ENCODE peak calls at places on chromosomes 4 and X, in four cellular contexts. D is cardiac fibroblast, H is epithelial cell of esophagus, O is BJ. W is an unnamed sample.

GRCh38 chrX:103688949-103689348 is 2.5 kb upstream of the MORF4L2 start:
- DNase-seq in H (peak), D (peak), O (no peak), W (no peak)

GRCh38 chr4:106624674-106625073 is 256.1 kb upstream of the GIMD1 start:
- DNase-seq in D (no peak), H (no peak), O (no peak), W (no peak)

GRCh38 chrX:106802388-106803275 is at the start of gene TBC1D8B:
- DNase-seq in O (peak), H (peak), D (peak), W (peak)

GRCh38 chrX:119168104-119168503 is 40.5 kb upstream of the KIAA1210 start:
- DNase-seq in O (no peak), H (no peak), D (no peak), W (no peak)

GRCh38 chrX:71532078-71532752 is 689 bp upstream of the OGT start:
- DNase-seq in O (no peak), H (peak), D (no peak), W (no peak)

GRCh38 chr4:114264452-114264851 is 285.0 kb upstream of the ARSJ start:
- DNase-seq in D (no peak), H (no peak), O (no peak), W (no peak)

GRCh38 chr4:37130465-37130864 is 114.1 kb upstream of the NWD2 start:
- DNase-seq in O (no peak), H (peak), D (no peak), W (no peak)

GRCh38 chr4:4872148-4872903 is 12.9 kb downstream of the MSX1 start:
- DNase-seq in H (no peak), D (no peak), O (no peak), W (no peak)

GRCh38 chr4:20615492-20616136 is 84.6 kb upstream of the PACRGL start:
- DNase-seq in O (no peak), D (no peak), H (peak), W (no peak)

GRCh38 chr4:89119836-89120235 is 8.5 kb downstream of the TIGD2 start:
- DNase-seq in O (no peak), H (peak), D (no peak), W (no peak)

GRCh38 chr4:38774181-38774580 is 8.6 kb downstream of the TLR10 start:
- DNase-seq in H (peak), D (peak), O (no peak), W (no peak)

GRCh38 chr4:97106161-97106560 is 1037.1 kb downstream of the STPG2 start:
- DNase-seq in H (no peak), O (no peak), D (no peak), W (no peak)

GRCh38 chr4:139177049-139177887 is at the start of gene ELF2:
- DNase-seq in O (no peak), D (peak), H (peak), W (peak)

GRCh38 chr4:33940281-33940680 is 2304.0 kb downstream of the ARAP2 start:
- DNase-seq in O (no peak), D (peak), H (peak), W (no peak)

GRCh38 chrX:107571296-107571998 is 56.9 kb upstream of the PRPS1 start:
- DNase-seq in H (peak), O (peak), D (peak), W (peak)

GRCh38 chr4:176584031-176584430 is 208.7 kb downstream of the VEGFC start:
- DNase-seq in D (no peak), H (no peak), O (no peak), W (no peak)

GRCh38 chr4:81627617-81628016 is 155.9 kb upstream of the RASGEF1B start:
- DNase-seq in D (no peak), O (no peak), H (no peak), W (peak)

GRCh38 chr4:33470805-33471204 is 2750.6 kb downstream of the PCDH7 start:
- DNase-seq in D (no peak), O (no peak), H (no peak), W (no peak)

GRCh38 chr4:71691416-71692073 is 92.3 kb downstream of the GC start:
- DNase-seq in H (no peak), D (no peak), O (no peak), W (no peak)

GRCh38 chr4:147136308-147136707 is 190.6 kb upstream of the TTC29 start:
- DNase-seq in O (no peak), D (peak), H (no peak), W (peak)

GRCh38 chrX:48961585-48962091 is 4.2 kb upstream of the OTUD5 start:
- DNase-seq in O (no peak), D (peak), H (no peak), W (no peak)
- H3K4me3 ChIP-seq in O (no peak), D (no peak), H (no peak), W (no peak)

DNA sequence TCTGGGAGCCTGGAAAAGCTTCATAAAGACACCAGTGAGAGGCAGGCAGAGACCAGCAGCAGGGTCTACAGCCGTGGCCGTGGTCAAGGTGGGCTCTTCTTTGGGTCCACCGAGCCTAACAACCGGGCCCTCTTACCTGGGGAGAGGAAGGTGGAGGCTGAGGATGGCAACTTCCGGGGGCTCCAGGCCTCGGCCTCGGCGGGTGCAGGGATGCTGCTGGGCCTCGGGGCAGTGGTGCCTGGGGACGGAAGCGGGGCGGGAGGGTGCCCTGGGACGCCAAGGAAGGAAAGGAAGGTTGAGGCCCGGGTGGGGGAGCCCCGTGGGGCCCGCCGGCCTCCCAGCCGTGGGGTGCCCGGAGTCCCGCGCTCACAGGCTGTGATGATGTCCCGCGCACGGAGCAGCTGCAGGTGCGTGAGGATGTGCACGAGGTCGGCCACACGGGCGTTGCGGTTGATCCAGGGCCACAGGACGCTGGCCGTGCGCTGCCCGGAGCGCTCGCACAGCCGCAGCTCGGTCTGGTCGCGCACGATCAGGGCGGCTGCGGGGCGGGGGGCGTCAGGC is 561 bp downstream of the IRAK1 start:
- DNase-seq in D (no peak), O (no peak), H (no peak), W (no peak)
- H3K4me3 ChIP-seq in D (peak), O (peak), H (peak), W (peak)

DNA sequence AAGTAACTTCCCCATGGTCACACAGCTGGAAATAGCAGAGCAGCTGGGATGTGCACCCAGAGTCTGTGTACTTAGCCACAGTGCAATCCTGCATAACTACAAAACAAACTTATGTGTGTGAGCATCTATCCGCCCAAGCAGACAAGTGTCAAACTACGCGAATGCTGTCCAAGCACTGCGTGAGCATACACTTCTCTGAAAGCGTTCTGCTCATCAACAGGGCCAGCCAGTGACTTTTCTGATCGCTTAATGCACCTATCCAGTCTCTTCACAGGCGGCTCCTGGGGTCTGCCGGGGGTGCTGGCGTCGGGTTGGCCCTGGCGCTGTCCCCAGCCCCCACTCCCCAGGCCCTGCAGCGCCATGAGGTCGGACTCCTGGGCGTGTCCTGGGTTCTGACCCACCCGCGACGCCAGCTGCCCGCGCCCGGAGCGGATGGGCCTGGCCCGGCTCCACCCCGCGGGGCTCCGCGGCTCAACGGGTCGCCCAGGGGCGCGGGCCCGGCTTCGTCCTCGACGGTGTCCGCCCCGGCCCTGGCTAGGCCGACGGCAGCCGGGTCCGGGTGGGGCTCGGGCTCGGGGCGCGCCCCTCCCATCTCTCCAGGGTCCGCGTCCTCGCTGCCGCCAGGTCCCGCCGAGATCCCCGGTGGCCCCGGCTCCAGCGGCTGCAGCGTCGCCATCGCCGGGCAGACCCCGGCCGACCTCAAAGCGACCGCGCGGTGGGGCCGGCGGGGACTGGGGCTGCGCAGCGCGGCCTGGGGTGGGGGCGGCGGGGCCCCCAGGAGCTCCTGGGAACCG is 1.3 kb upstream of the ZNF141 start:
- DNase-seq in O (no peak), H (peak), D (peak), W (no peak)
- H3K4me3 ChIP-seq in O (peak), H (peak), D (peak), W (peak)

DNA sequence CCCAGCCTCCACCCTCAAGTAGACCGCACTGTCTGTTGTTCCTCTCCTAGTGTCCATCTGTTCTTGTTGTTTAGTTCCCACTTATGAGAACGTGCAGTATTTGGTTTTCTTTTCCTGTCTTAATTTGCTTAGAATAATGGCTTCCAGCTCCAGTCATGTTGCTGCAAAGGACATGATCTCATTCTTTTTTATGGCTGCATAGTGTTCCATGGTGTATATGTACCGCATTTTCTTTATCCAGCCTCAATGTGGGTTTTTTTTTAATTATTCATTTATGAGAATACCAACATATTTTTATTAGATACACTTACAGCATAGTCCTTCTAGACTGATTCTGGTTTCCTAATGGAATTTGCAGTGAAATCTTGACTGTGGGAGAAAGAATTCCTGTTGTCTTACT is 1.3 kb downstream of the VMA21 start:
- DNase-seq in D (no peak), H (no peak), O (no peak), W (no peak)
- H3K4me3 ChIP-seq in D (no peak), H (peak), O (no peak), W (peak)

GRCh38 chrX:17736856-17737706 is at the start of gene SCML1:
- DNase-seq in H (peak), O (peak), D (peak), W (peak)
- H3K4me3 ChIP-seq in H (peak), O (peak), D (peak), W (peak)

DNA sequence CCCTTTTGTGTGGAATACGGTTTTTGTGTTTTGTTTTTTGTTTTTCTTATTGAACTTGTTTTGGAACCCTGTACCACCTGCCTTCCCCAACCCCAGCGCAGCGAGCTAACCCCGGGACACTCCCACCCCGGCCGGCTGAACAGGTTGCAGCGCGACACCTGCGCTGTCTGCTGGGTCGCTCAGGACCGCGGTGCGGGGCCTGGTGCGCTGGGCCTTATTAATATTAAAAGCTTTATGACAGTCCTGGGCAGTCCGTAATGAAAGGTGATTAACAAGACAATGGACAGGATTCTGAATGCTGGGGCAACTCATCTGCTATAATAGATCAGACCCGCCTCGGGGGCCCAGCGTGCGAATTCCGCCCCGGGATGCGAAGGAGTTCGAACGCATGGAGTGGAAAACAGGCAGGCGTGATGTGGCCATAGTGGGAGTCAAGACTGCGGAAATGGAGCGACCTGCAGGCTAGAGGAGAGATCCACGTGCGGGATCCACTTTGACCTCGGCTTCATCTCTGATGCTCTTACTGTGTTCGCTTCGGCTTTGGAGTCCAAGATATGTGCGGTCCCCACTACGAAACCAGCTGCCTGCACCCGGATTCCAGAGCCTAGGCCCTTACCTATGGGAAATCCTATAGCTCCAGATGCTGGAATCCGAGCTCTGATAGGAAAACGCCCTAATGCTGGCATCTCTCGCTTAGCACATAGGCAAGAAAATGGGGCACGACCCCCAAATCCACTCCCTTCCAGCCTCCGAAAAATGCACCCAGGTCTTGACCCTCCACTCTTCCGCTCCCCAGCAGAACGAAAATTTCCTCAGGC is 69.0 kb upstream of the TMEM33 start:
- DNase-seq in O (no peak), D (no peak), H (no peak), W (no peak)
- H3K4me3 ChIP-seq in O (no peak), D (no peak), H (no peak), W (no peak)

GRCh38 chr4:67327245-67327860 is 217.9 kb downstream of the CENPC start:
- DNase-seq in O (no peak), D (peak), H (peak), W (peak)
- H3K4me3 ChIP-seq in O (no peak), D (no peak), H (no peak), W (no peak)

W was measured in astrocyte of the cerebellum.